ENCODE peak calls at places on chromosomes 13 and 19, in eight cellular contexts. K is fibroblast of lung, H is fibroblast of the aortic adventitia, L is fibroblast of pulmonary artery, P is mammary epithelial cell, T is BE2C, V is esophagus squamous epithelium, J is ovary. Z is an unnamed sample.

GRCh38 chr19:58566989-58567388 is 6.1 kb downstream of the MZF1 start:
- DNase-seq in K (no peak), H (no peak), L (no peak), P (no peak), T (no peak), V (no peak), J (no peak), Z (no peak)

GRCh38 chr19:54420383-54421168 is 5.3 kb downstream of the TTYH1 start:
- DNase-seq in K (no peak), H (no peak), L (peak), P (no peak), T (no peak), V (no peak), J (peak), Z (no peak)

GRCh38 chr19:8487137-8487851 is 15.1 kb downstream of the PRAM1 start:
- DNase-seq in K (no peak), H (no peak), L (no peak), P (no peak), T (no peak), V (no peak), J (no peak), Z (no peak)

GRCh38 chr13:51644649-51645048 is 60.4 kb downstream of the WDFY2 start:
- DNase-seq in K (peak), H (peak), L (peak), P (peak), T (no peak), V (no peak), J (no peak), Z (peak)

GRCh38 chr19:21704320-21704719 is 63.1 kb downstream of the ZNF100 start:
- DNase-seq in K (no peak), H (no peak), L (no peak), P (no peak), T (no peak), V (no peak), J (no peak), Z (no peak)

GRCh38 chr13:78376822-78377221 is 226.5 kb downstream of the POU4F1 start:
- DNase-seq in K (no peak), H (no peak), L (no peak), P (no peak), T (no peak), V (no peak), J (no peak), Z (no peak)

GRCh38 chr13:86591862-86592261 is 792.6 kb upstream of the SLITRK6 start:
- DNase-seq in K (peak), H (peak), L (peak), P (peak), T (no peak), V (no peak), J (no peak), Z (no peak)

GRCh38 chr19:572891-573825 is 762 bp downstream of the BSG start:
- DNase-seq in K (peak), H (peak), L (peak), P (peak), T (no peak), V (no peak), J (peak), Z (peak)

GRCh38 chr19:55503447-55504251 is 15.4 kb downstream of the SSC5D start:
- DNase-seq in K (peak), H (peak), L (peak), P (peak), T (peak), V (peak), J (peak), Z (peak)

GRCh38 chr13:112450567-112451240 is 74.5 kb downstream of the SPACA7 start:
- DNase-seq in K (no peak), H (no peak), L (no peak), P (no peak), T (no peak), V (no peak), J (no peak), Z (no peak)

GRCh38 chr13:36919206-36919832 is 719 bp downstream of the SMAD9 start:
- DNase-seq in K (peak), H (peak), L (peak), P (peak), T (peak), V (no peak), J (peak), Z (peak)

GRCh38 chr13:46687810-46688209 is 109.2 kb downstream of the ESD start:
- DNase-seq in K (peak), H (peak), L (peak), P (peak), T (no peak), V (no peak), J (no peak), Z (no peak)

GRCh38 chr13:109667754-109668360 is 118.5 kb downstream of the IRS2 start:
- DNase-seq in K (no peak), H (no peak), L (no peak), P (no peak), T (peak), V (no peak), J (no peak), Z (no peak)

GRCh38 chr13:55244991-55245644 is 1895.6 kb upstream of the PRR20A start:
- DNase-seq in K (peak), H (no peak), L (no peak), P (no peak), T (peak), V (no peak), J (no peak), Z (no peak)

GRCh38 chr13:107466326-107466725 is 749.0 kb downstream of the LIG4 start:
- DNase-seq in K (no peak), H (peak), L (peak), P (no peak), T (no peak), V (no peak), J (no peak), Z (peak)

GRCh38 chr13:41985788-41986508 is 25.0 kb upstream of the VWA8 start:
- DNase-seq in K (peak), H (peak), L (no peak), P (peak), T (no peak), V (no peak), J (no peak), Z (peak)

GRCh38 chr19:16442386-16443276 is 29.1 kb downstream of the EPS15L1 start:
- DNase-seq in K (no peak), H (no peak), L (no peak), P (no peak), T (peak), V (no peak), J (no peak), Z (no peak)

GRCh38 chr13:97344250-97345175 is 89.5 kb upstream of the RAP2A start:
- DNase-seq in K (peak), H (peak), L (peak), P (peak), T (peak), V (no peak), J (peak), Z (peak)

GRCh38 chr19:44807652-44808462 is 1.0 kb upstream of the BCAM start:
- DNase-seq in K (peak), H (peak), L (peak), P (peak), T (no peak), V (no peak), J (peak), Z (peak)

GRCh38 chr13:71949441-71949840 is 82.4 kb upstream of the DACH1 start:
- DNase-seq in K (no peak), H (no peak), L (no peak), P (no peak), T (no peak), V (no peak), J (no peak), Z (no peak)
- H3K4me3 ChIP-seq in K (no peak), H (no peak), L (no peak), P (no peak), T (no peak), V (no peak), J (no peak), Z (no peak)

GRCh38 chr19:2785244-2786000 is at the start of gene THOP1:
- DNase-seq in K (peak), H (peak), L (peak), P (peak), T (peak), V (peak), J (peak), Z (peak)

GRCh38 chr19:2782936-2783780 is at the start of gene SGTA:
- DNase-seq in K (peak), H (peak), L (peak), P (peak), T (peak), V (peak), J (peak), Z (peak)

GRCh38 chr19:2780284-2780683 is 2.8 kb downstream of the SGTA start:
- DNase-seq in K (no peak), H (no peak), L (no peak), P (no peak), T (no peak), V (no peak), J (no peak), Z (no peak)

GRCh38 chr19:2783781-2784145 is 690 bp upstream of the SGTA start:
- DNase-seq in K (no peak), H (no peak), L (no peak), P (no peak), T (no peak), V (no peak), J (no peak), Z (no peak)

GRCh38 chr19:2782357-2782935 is 627 bp downstream of the SGTA start:
- DNase-seq in K (no peak), H (no peak), L (no peak), P (peak), T (no peak), V (no peak), J (no peak), Z (no peak)
- TF ChIP-seq CTCF in K (no peak), H (no peak), L (no peak), P (no peak), T (no peak), V (no peak), J (no peak), Z (no peak)

GRCh38 chr19:6774821-6775707 is 2.6 kb downstream of the VAV1 start:
- DNase-seq in K (peak), H (peak), L (peak), P (no peak), T (no peak), V (no peak), J (no peak), Z (peak)

GRCh38 chr19:6769006-6769637 is 1.9 kb upstream of the SH2D3A start:
- DNase-seq in K (peak), H (peak), L (peak), P (no peak), T (no peak), V (no peak), J (no peak), Z (peak)

GRCh38 chr19:6772028-6772865 is at the start of gene VAV1:
- DNase-seq in K (no peak), H (no peak), L (no peak), P (no peak), T (no peak), V (peak), J (no peak), Z (no peak)

GRCh38 chr19:6773323-6773931 is 919 bp downstream of the VAV1 start:
- DNase-seq in K (no peak), H (no peak), L (no peak), P (no peak), T (no peak), V (no peak), J (no peak), Z (no peak)

DNA sequence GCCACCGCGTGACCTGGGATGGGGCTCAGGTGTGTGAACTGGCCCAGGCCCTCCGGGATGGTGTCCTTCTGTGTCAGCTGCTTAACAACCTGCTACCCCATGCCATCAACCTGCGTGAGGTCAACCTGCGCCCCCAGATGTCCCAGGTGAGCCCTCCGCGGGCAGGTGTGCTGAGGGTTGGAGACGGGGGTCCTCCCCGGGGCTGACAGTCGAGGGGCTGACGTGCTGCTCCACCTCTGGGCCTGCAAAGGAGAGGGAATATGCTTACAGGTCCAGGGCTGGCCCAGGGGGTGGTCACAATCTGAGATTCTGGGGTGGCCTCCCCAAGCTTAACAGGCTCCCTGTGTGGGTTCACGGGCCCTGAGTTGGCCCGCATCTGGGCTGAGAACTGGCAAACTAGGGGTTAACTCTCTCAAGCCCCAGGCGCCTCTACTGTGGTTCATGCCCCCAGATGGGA is 386 bp downstream of the VAV1 start:
- DNase-seq in K (no peak), H (no peak), L (no peak), P (no peak), T (no peak), V (no peak), J (no peak), Z (no peak)
- H3K4me3 ChIP-seq in K (no peak), H (no peak), L (no peak), P (no peak), T (no peak), V (peak), J (peak), Z (no peak)

GRCh38 chr19:29259153-29259552 is 46.2 kb upstream of the UQCRFS1 start:
- DNase-seq in K (no peak), H (peak), L (peak), P (no peak), T (no peak), V (no peak), J (no peak), Z (no peak)

GRCh38 chr19:29262085-29262484 is 49.1 kb upstream of the UQCRFS1 start:
- DNase-seq in K (no peak), H (no peak), L (no peak), P (no peak), T (no peak), V (no peak), J (no peak), Z (no peak)

GRCh38 chr19:29259867-29260281 is 46.9 kb upstream of the UQCRFS1 start:
- DNase-seq in K (no peak), H (no peak), L (no peak), P (no peak), T (no peak), V (no peak), J (no peak), Z (no peak)

GRCh38 chr19:29263305-29264080 is 50.5 kb upstream of the UQCRFS1 start:
- DNase-seq in K (peak), H (peak), L (peak), P (peak), T (peak), V (no peak), J (peak), Z (peak)

DNA sequence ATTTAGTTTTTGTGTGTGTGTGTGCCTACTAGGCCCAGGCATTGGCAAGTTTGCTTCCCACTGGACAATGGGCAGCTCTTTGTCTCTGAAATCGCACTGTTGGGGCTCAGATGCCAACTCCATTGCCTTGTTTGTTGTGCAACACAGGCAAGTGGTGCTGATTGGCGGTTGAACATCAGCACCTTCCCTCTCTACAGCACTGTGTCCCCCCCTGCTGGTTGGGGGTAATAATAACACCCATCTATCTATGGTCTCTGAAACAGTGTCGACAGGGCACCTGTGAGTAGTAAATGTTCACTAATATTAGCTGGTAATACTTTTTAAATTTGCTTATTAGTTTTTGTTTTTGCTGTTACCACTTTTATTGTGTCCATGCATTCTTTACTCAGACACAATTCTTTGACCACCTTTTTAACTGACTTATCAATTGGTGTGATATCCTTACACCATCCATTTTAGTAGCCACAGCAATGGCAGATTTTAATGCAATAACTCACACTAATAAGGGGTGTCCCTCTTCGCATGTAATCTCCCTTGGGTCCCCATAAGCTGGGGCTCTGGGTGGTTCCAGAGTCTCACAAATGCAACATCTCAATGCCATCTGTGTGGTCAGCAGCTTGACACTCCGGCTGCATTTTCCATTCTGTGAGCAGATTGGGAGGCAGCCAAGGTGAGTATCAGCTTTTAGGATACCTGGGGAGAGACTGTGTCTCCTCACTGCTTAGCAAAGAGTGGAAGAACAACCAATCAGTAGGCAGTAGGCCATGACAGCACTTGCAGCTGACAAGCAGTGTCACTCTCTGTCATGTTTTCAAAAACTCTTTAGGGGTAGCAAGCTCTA is 47.7 kb upstream of the UQCRFS1 start:
- DNase-seq in K (no peak), H (peak), L (peak), P (no peak), T (peak), V (no peak), J (no peak), Z (peak)
- TF ChIP-seq CTCF in K (no peak), H (peak), L (peak), P (no peak), T (peak), V (peak), J (no peak), Z (peak)

GRCh38 chr19:14516746-14517438 is 1.3 kb downstream of the DNAJB1 start:
- DNase-seq in K (no peak), H (no peak), L (no peak), P (no peak), T (no peak), V (no peak), J (no peak), Z (no peak)

GRCh38 chr19:14516048-14516534 is 2.1 kb downstream of the DNAJB1 start:
- DNase-seq in K (no peak), H (no peak), L (no peak), P (no peak), T (no peak), V (no peak), J (no peak), Z (no peak)

GRCh38 chr19:14514215-14514871 is 3.9 kb downstream of the DNAJB1 start:
- DNase-seq in K (no peak), H (no peak), L (no peak), P (no peak), T (no peak), V (no peak), J (no peak), Z (no peak)

GRCh38 chr19:14517446-14517839 is 754 bp downstream of the DNAJB1 start:
- DNase-seq in K (no peak), H (peak), L (peak), P (no peak), T (no peak), V (no peak), J (no peak), Z (peak)

DNA sequence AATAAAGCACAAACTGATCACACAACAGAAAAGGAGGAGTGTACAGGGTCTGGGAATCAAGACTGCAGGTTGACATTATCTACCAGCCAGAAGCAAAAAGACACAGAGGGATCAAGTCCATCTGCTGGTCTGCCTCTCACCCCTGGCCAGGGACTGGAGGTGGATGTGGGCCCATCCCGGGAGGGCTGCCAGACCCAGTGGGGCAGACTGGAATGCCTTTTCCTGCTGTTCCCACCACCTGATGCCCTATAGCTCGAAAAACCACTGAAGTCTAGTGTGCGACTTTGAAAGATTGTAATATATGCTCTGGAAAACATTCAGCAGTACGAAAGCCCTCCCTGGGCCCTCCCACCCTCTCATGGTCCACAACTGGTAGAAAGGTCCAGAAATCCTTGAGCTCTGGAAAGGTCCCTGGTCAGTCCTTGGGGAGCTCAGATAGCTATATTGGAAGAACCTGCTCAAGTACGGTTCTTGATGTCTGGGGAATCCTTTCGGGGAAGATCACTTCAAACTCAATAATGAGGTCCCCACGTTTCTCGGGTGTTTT is 2.6 kb downstream of the DNAJB1 start:
- DNase-seq in K (no peak), H (no peak), L (no peak), P (no peak), T (no peak), V (no peak), J (no peak), Z (no peak)
- H3K4me3 ChIP-seq in K (peak), H (peak), L (peak), P (peak), T (peak), V (peak), J (no peak), Z (peak)

GRCh38 chr13:29379281-29379680 is 216.2 kb downstream of the SLC7A1 start:
- DNase-seq in K (no peak), H (no peak), L (no peak), P (no peak), T (no peak), V (no peak), J (no peak), Z (no peak)
- TF ChIP-seq CTCF in K (no peak), H (no peak), L (no peak), P (no peak), T (peak), V (no peak), J (no peak), Z (no peak)

GRCh38 chr13:40979232-40979631 is 39.9 kb downstream of the ELF1 start:
- DNase-seq in K (no peak), H (no peak), L (no peak), P (no peak), T (no peak), V (no peak), J (no peak), Z (no peak)
- H3K4me3 ChIP-seq in K (no peak), H (no peak), L (peak), P (no peak), T (no peak), V (no peak), J (no peak), Z (no peak)

DNA sequence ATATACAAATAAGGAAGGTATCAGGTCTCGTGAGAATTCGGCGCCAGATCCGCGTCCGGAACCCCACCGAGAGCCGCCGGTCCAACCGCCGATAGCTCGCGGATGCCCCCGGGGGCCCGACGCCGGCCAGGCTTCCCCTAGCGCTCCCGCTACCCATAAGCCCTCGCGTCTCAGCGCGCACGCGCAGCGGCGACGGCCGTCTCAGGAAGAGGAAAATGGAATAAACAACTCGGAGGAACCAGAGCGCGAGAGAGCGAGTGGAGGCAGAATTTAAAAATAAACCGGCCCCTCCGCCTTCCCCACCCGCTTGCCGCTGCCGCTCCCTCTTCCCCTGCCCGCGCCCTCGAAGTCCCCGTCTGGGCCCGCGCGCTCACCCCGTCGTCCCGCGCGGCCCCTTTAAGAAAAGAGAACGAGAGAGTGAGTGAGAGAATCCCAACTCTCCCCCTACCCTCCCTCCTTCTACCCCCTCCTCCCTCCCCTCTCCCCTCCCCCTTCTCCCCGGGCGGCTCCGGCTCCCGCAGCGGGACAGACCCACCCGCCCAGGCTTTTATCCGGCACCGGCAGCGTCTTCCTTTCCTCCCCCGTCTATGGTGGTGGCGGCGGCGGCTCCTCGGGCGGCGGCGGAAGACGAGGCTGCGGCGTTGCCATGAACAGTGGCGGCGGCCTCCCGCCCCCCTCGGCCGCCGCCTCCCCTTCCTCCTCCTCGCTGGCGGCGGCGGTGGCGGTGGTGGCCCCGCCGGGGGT is at the start of gene PAN3:
- DNase-seq in K (peak), H (peak), L (peak), P (peak), T (peak), V (peak), J (peak), Z (peak)
- TF ChIP-seq CTCF in K (peak), H (no peak), L (peak), P (no peak), T (no peak), V (peak), J (no peak), Z (no peak)

GRCh38 chr13:101454767-101455166 is 2.3 kb downstream of the ITGBL1 start:
- DNase-seq in K (peak), H (peak), L (peak), P (peak), T (no peak), V (no peak), J (no peak), Z (peak)
- H3K4me3 ChIP-seq in K (no peak), H (peak), L (no peak), P (no peak), T (no peak), V (no peak), J (no peak), Z (peak)

Z was measured in AG10803.